ENCODE peak calls at places on chromosomes 13 and 19, in seven cellular contexts. One of them, this sample, is unnamed.

GRCh38 chr19:5931251-5931650 is 17.2 kb downstream of the CAPS start:
- DNase-seq in omental fat pad: no peak
- DNase-seq in heart left ventricle: no peak
- DNase-seq in right lobe of liver: no peak
- DNase-seq in B cell: no peak
- DNase-seq in lower leg skin: no peak
- DNase-seq in nephron progenitor cell: no peak
- DNase-seq in this sample: no peak

GRCh38 chr13:27371932-27372331 is 52.5 kb upstream of the GTF3A start:
- DNase-seq in omental fat pad: no peak
- DNase-seq in heart left ventricle: no peak
- DNase-seq in right lobe of liver: no peak
- DNase-seq in B cell: no peak
- DNase-seq in lower leg skin: no peak
- DNase-seq in nephron progenitor cell: no peak
- DNase-seq in this sample: no peak

GRCh38 chr19:18401580-18402112 is 4.2 kb upstream of the LRRC25 start:
- DNase-seq in omental fat pad: no peak
- DNase-seq in heart left ventricle: no peak
- DNase-seq in right lobe of liver: peak
- DNase-seq in B cell: peak
- DNase-seq in lower leg skin: no peak
- DNase-seq in nephron progenitor cell: no peak
- DNase-seq in this sample: no peak

GRCh38 chr13:78603240-78603947 is at the start of gene POU4F1:
- DNase-seq in omental fat pad: no peak
- DNase-seq in heart left ventricle: no peak
- DNase-seq in right lobe of liver: peak
- DNase-seq in B cell: peak
- DNase-seq in lower leg skin: no peak
- DNase-seq in nephron progenitor cell: peak
- DNase-seq in this sample: peak

GRCh38 chr13:102903659-102904407 is 58.0 kb downstream of the ERCC5 start:
- DNase-seq in omental fat pad: no peak
- DNase-seq in heart left ventricle: no peak
- DNase-seq in right lobe of liver: no peak
- DNase-seq in B cell: peak
- DNase-seq in lower leg skin: no peak
- DNase-seq in nephron progenitor cell: no peak
- DNase-seq in this sample: no peak

GRCh38 chr19:10744848-10745293 is 27.0 kb downstream of the DNM2 start:
- DNase-seq in omental fat pad: no peak
- DNase-seq in heart left ventricle: no peak
- DNase-seq in right lobe of liver: peak
- DNase-seq in B cell: no peak
- DNase-seq in lower leg skin: no peak
- DNase-seq in nephron progenitor cell: no peak
- DNase-seq in this sample: no peak

GRCh38 chr13:64127192-64127591 is 2711.5 kb upstream of the PCDH20 start:
- DNase-seq in omental fat pad: no peak
- DNase-seq in heart left ventricle: no peak
- DNase-seq in right lobe of liver: no peak
- DNase-seq in B cell: no peak
- DNase-seq in lower leg skin: no peak
- DNase-seq in nephron progenitor cell: no peak
- DNase-seq in this sample: no peak

GRCh38 chr19:10105241-10106099 is 692 bp upstream of the PPAN start:
- DNase-seq in omental fat pad: no peak
- DNase-seq in heart left ventricle: no peak
- DNase-seq in right lobe of liver: no peak
- DNase-seq in B cell: peak
- DNase-seq in lower leg skin: no peak
- DNase-seq in nephron progenitor cell: no peak
- DNase-seq in this sample: peak

GRCh38 chr19:39701291-39701690 is 3.0 kb upstream of the LGALS14 start:
- DNase-seq in omental fat pad: no peak
- DNase-seq in heart left ventricle: no peak
- DNase-seq in right lobe of liver: no peak
- DNase-seq in B cell: no peak
- DNase-seq in lower leg skin: no peak
- DNase-seq in nephron progenitor cell: no peak
- DNase-seq in this sample: no peak

GRCh38 chr19:10815007-10815531 is 20.9 kb downstream of the TMED1 start:
- DNase-seq in omental fat pad: no peak
- DNase-seq in heart left ventricle: no peak
- DNase-seq in right lobe of liver: no peak
- DNase-seq in B cell: no peak
- DNase-seq in lower leg skin: no peak
- DNase-seq in nephron progenitor cell: no peak
- DNase-seq in this sample: no peak

GRCh38 chr19:3605770-3606169 is 905 bp downstream of the TBXA2R start:
- DNase-seq in omental fat pad: no peak
- DNase-seq in heart left ventricle: no peak
- DNase-seq in right lobe of liver: no peak
- DNase-seq in B cell: no peak
- DNase-seq in lower leg skin: no peak
- DNase-seq in nephron progenitor cell: no peak
- DNase-seq in this sample: no peak

GRCh38 chr19:19405919-19406877 is 723 bp downstream of the GATAD2A start:
- DNase-seq in omental fat pad: no peak
- DNase-seq in heart left ventricle: peak
- DNase-seq in right lobe of liver: peak
- DNase-seq in B cell: peak
- DNase-seq in lower leg skin: peak
- DNase-seq in nephron progenitor cell: peak
- DNase-seq in this sample: peak

GRCh38 chr19:30070970-30071632 is 129.1 kb downstream of the URI1 start:
- DNase-seq in omental fat pad: no peak
- DNase-seq in heart left ventricle: no peak
- DNase-seq in right lobe of liver: no peak
- DNase-seq in B cell: no peak
- DNase-seq in lower leg skin: peak
- DNase-seq in nephron progenitor cell: no peak
- DNase-seq in this sample: no peak

GRCh38 chr19:10612515-10613119 is 12.7 kb upstream of the SLC44A2 start:
- DNase-seq in omental fat pad: no peak
- DNase-seq in heart left ventricle: peak
- DNase-seq in right lobe of liver: peak
- DNase-seq in B cell: no peak
- DNase-seq in lower leg skin: peak
- DNase-seq in nephron progenitor cell: no peak
- DNase-seq in this sample: no peak

GRCh38 chr13:103884139-103884723 is 818.0 kb upstream of the SLC10A2 start:
- DNase-seq in omental fat pad: no peak
- DNase-seq in heart left ventricle: no peak
- DNase-seq in right lobe of liver: no peak
- DNase-seq in B cell: no peak
- DNase-seq in lower leg skin: no peak
- DNase-seq in nephron progenitor cell: no peak
- DNase-seq in this sample: no peak

GRCh38 chr13:76969488-76970365 is 21.4 kb downstream of the ACOD1 start:
- DNase-seq in omental fat pad: no peak
- DNase-seq in heart left ventricle: no peak
- DNase-seq in right lobe of liver: no peak
- DNase-seq in B cell: no peak
- DNase-seq in lower leg skin: no peak
- DNase-seq in nephron progenitor cell: no peak
- DNase-seq in this sample: no peak

GRCh38 chr19:54548806-54549205 is 24.8 kb upstream of the LILRA2 start:
- DNase-seq in omental fat pad: no peak
- DNase-seq in heart left ventricle: no peak
- DNase-seq in right lobe of liver: no peak
- DNase-seq in B cell: no peak
- DNase-seq in lower leg skin: peak
- DNase-seq in nephron progenitor cell: no peak
- DNase-seq in this sample: no peak

GRCh38 chr19:35266904-35267817 is 1.6 kb upstream of the USF2 start:
- DNase-seq in omental fat pad: no peak
- DNase-seq in heart left ventricle: peak
- DNase-seq in right lobe of liver: peak
- DNase-seq in B cell: peak
- DNase-seq in lower leg skin: peak
- DNase-seq in nephron progenitor cell: peak
- DNase-seq in this sample: peak

GRCh38 chr19:32498641-32499200 is 82.3 kb upstream of the PDCD5 start:
- DNase-seq in omental fat pad: no peak
- DNase-seq in heart left ventricle: peak
- DNase-seq in right lobe of liver: no peak
- DNase-seq in B cell: no peak
- DNase-seq in lower leg skin: no peak
- DNase-seq in nephron progenitor cell: no peak
- DNase-seq in this sample: no peak

GRCh38 chr13:56886398-56886797 is 254.3 kb upstream of the PRR20A start:
- DNase-seq in omental fat pad: no peak
- DNase-seq in heart left ventricle: no peak
- DNase-seq in right lobe of liver: no peak
- DNase-seq in B cell: no peak
- DNase-seq in lower leg skin: no peak
- DNase-seq in nephron progenitor cell: no peak
- DNase-seq in this sample: no peak

GRCh38 chr19:30448386-30449130 is 76.4 kb downstream of the ZNF536 start:
- DNase-seq in omental fat pad: no peak
- DNase-seq in heart left ventricle: no peak
- DNase-seq in right lobe of liver: no peak
- DNase-seq in B cell: no peak
- DNase-seq in lower leg skin: no peak
- DNase-seq in nephron progenitor cell: no peak
- DNase-seq in this sample: no peak

DNA sequence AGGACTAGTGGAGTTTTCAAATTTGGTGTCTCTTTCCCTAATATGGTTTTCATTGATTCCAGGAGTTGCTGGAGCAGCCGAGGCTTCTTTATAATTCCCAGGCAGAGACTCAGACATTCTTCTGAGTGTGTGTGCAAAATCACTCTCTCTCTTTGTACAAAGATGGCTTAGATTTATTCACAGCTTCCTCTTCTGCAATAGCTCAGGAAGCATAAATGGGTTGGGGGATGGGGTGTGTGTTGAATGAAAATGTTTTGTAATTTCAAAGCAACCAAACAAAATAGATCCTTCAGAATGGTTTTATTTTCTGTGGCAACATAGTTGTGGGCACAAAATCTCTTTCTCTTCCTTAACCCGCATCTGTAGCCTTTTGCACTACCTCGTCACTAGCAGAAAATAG is 66.5 kb downstream of the CBY2 start:
- DNase-seq in omental fat pad: no peak
- DNase-seq in heart left ventricle: no peak
- DNase-seq in right lobe of liver: no peak
- DNase-seq in B cell: no peak
- DNase-seq in lower leg skin: no peak
- DNase-seq in nephron progenitor cell: no peak
- DNase-seq in this sample: no peak
- TF ChIP-seq CTCF in omental fat pad: no peak
- TF ChIP-seq CTCF in heart left ventricle: no peak
- TF ChIP-seq CTCF in right lobe of liver: no peak
- TF ChIP-seq CTCF in B cell: no peak
- TF ChIP-seq CTCF in lower leg skin: no peak
- TF ChIP-seq CTCF in nephron progenitor cell: no peak
- TF ChIP-seq CTCF in this sample: no peak

GRCh38 chr13:84917252-84917878 is 881.9 kb downstream of the SLITRK6 start:
- DNase-seq in omental fat pad: no peak
- DNase-seq in heart left ventricle: no peak
- DNase-seq in right lobe of liver: no peak
- DNase-seq in B cell: no peak
- DNase-seq in lower leg skin: no peak
- DNase-seq in nephron progenitor cell: no peak
- DNase-seq in this sample: peak
- TF ChIP-seq CTCF in omental fat pad: no peak
- TF ChIP-seq CTCF in heart left ventricle: no peak
- TF ChIP-seq CTCF in right lobe of liver: peak
- TF ChIP-seq CTCF in B cell: no peak
- TF ChIP-seq CTCF in lower leg skin: no peak
- TF ChIP-seq CTCF in nephron progenitor cell: peak
- TF ChIP-seq CTCF in this sample: peak

GRCh38 chr19:7994114-7994513 is 11.3 kb downstream of the ELAVL1 start:
- DNase-seq in omental fat pad: no peak
- DNase-seq in heart left ventricle: no peak
- DNase-seq in right lobe of liver: no peak
- DNase-seq in B cell: no peak
- DNase-seq in lower leg skin: no peak
- DNase-seq in nephron progenitor cell: no peak
- DNase-seq in this sample: no peak
- TF ChIP-seq CTCF in omental fat pad: no peak
- TF ChIP-seq CTCF in heart left ventricle: no peak
- TF ChIP-seq CTCF in right lobe of liver: no peak
- TF ChIP-seq CTCF in B cell: no peak
- TF ChIP-seq CTCF in lower leg skin: no peak
- TF ChIP-seq CTCF in nephron progenitor cell: no peak
- TF ChIP-seq CTCF in this sample: no peak

GRCh38 chr19:48810151-48810550 is 678 bp downstream of the BCAT2 start:
- DNase-seq in omental fat pad: no peak
- DNase-seq in heart left ventricle: no peak
- DNase-seq in right lobe of liver: no peak
- DNase-seq in B cell: no peak
- DNase-seq in lower leg skin: no peak
- DNase-seq in nephron progenitor cell: no peak
- DNase-seq in this sample: peak

GRCh38 chr19:48814895-48815294 is 4.1 kb upstream of the BCAT2 start:
- DNase-seq in omental fat pad: no peak
- DNase-seq in heart left ventricle: no peak
- DNase-seq in right lobe of liver: no peak
- DNase-seq in B cell: no peak
- DNase-seq in lower leg skin: no peak
- DNase-seq in nephron progenitor cell: no peak
- DNase-seq in this sample: no peak

GRCh38 chr19:48812094-48812929 is 1.5 kb upstream of the BCAT2 start:
- DNase-seq in omental fat pad: peak
- DNase-seq in heart left ventricle: peak
- DNase-seq in right lobe of liver: peak
- DNase-seq in B cell: peak
- DNase-seq in lower leg skin: peak
- DNase-seq in nephron progenitor cell: peak
- DNase-seq in this sample: peak

GRCh38 chr19:48815870-48816501 is 5.2 kb upstream of the BCAT2 start:
- DNase-seq in omental fat pad: no peak
- DNase-seq in heart left ventricle: no peak
- DNase-seq in right lobe of liver: no peak
- DNase-seq in B cell: no peak
- DNase-seq in lower leg skin: no peak
- DNase-seq in nephron progenitor cell: no peak
- DNase-seq in this sample: peak

DNA sequence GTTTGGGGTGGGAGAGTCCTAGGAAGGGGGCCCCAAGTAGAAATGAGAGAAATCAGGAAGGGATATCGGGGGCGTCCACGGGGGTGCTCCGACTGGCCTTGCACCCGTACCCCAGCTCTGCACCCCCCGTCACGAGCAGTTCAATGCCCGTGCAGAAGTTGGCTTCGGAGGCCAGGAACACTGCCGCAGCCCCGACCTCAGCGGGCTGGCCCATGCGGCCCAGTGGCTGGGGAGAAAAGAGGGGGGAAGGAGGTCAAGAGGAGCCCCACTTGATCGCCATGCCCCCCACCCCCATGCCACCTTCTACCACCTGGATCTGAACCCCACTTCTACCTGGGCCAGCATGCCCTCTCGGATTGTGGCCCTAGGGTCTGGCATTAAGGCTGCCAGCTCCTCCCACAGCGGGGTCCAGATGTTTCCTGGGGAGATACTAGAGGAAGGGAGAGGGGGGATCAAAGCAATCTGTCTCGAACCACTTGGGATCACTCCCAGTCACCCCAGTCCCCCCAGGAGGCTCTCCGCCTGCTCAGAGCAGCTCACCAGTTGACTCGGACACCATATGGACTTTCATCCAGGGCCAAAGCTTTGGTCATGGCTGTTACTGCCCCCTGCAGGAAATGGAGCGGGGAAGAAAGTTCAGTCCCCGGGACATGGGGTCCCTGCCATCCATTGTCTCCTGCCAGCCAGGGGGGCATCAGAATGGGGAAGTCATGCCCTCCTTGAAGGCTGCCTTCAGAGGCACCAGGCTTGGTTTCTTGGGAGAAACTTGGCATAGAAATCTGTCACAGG is 2.5 kb upstream of the BCAT2 start:
- DNase-seq in omental fat pad: no peak
- DNase-seq in heart left ventricle: no peak
- DNase-seq in right lobe of liver: no peak
- DNase-seq in B cell: no peak
- DNase-seq in lower leg skin: no peak
- DNase-seq in nephron progenitor cell: no peak
- DNase-seq in this sample: peak
- TF ChIP-seq CTCF in omental fat pad: no peak
- TF ChIP-seq CTCF in heart left ventricle: no peak
- TF ChIP-seq CTCF in right lobe of liver: peak
- TF ChIP-seq CTCF in B cell: no peak
- TF ChIP-seq CTCF in lower leg skin: no peak
- TF ChIP-seq CTCF in nephron progenitor cell: no peak
- TF ChIP-seq CTCF in this sample: peak